ENCODE peak calls at places on chromosomes 5 and 9, in eight cellular contexts. E is A549, U is IMR-90, H is psoas muscle, W is keratinocyte, R is PC-9, G is ascending aorta, V is left ventricle myocardium inferior. P is an unnamed sample. For H3K4me1, the result is how much of the 10 kb centered on the place peaks cover.

GRCh38 chr9:109273869-109274268 is 47.0 kb downstream of the EPB41L4B start:
- DNase-seq in E (no peak), G (no peak), V (no peak), H (no peak), U (no peak), R (no peak), W (no peak), P (no peak)

GRCh38 chr9:70389642-70390266 is 24.7 kb downstream of the KLF9 start:
- DNase-seq in G (no peak), R (no peak), U (peak), H (no peak), E (no peak), W (no peak), V (no peak), P (no peak)

GRCh38 chr5:16321284-16321683 is 141.7 kb upstream of the MARCHF11 start:
- DNase-seq in V (no peak), G (no peak), E (no peak), H (no peak), W (no peak), U (no peak), R (no peak), P (no peak)

GRCh38 chr5:23727271-23727670 is 219.9 kb downstream of the PRDM9 start:
- DNase-seq in R (no peak), H (no peak), U (no peak), E (peak), G (no peak), W (no peak), V (no peak), P (no peak)

GRCh38 chr9:14372437-14373318 is 58.7 kb upstream of the NFIB start:
- DNase-seq in W (no peak), E (peak), U (peak), G (no peak), V (peak), H (no peak), R (peak), P (no peak)

GRCh38 chr9:116760636-116761035 is 73.5 kb downstream of the TRIM32 start:
- DNase-seq in W (no peak), R (no peak), H (no peak), V (no peak), U (no peak), G (no peak), E (no peak), P (no peak)

GRCh38 chr9:134666801-134667200 is 25.2 kb downstream of the COL5A1 start:
- DNase-seq in W (no peak), G (no peak), R (no peak), E (no peak), U (peak), H (no peak), V (no peak), P (no peak)

GRCh38 chr5:173747876-173748275 is 131.4 kb upstream of the BOD1 start:
- DNase-seq in H (no peak), R (no peak), U (no peak), G (no peak), V (no peak), E (no peak), W (no peak), P (no peak)

GRCh38 chr5:5422819-5423515 is 490 bp downstream of the ICE1 start:
- DNase-seq in W (no peak), R (no peak), E (no peak), U (no peak), V (no peak), G (no peak), H (no peak), P (no peak)

GRCh38 chr5:113546711-113547159 is 33.2 kb downstream of the YTHDC2 start:
- DNase-seq in G (no peak), U (peak), H (no peak), W (no peak), R (no peak), E (no peak), V (no peak), P (no peak)

GRCh38 chr5:150734579-150735384 is 24.0 kb downstream of the DCTN4 start:
- DNase-seq in G (no peak), E (no peak), H (peak), R (no peak), V (peak), U (no peak), W (no peak), P (no peak)

GRCh38 chr5:137142371-137143243 is 356.5 kb downstream of the SPOCK1 start:
- DNase-seq in G (no peak), H (peak), U (peak), R (peak), E (no peak), W (peak), V (peak), P (peak)

GRCh38 chr9:132056717-132057429 is 22.8 kb downstream of the MED27 start:
- DNase-seq in E (no peak), V (no peak), U (no peak), G (no peak), H (no peak), R (no peak), W (no peak), P (no peak)

GRCh38 chr5:6775595-6775994 is 62.4 kb downstream of the TENT4A start:
- DNase-seq in G (no peak), W (no peak), V (no peak), R (no peak), E (no peak), U (no peak), H (no peak), P (no peak)
- H3K4me3 ChIP-seq in G (no peak), W (no peak), V (no peak), R (no peak), E (no peak), U (no peak), H (no peak), P (no peak)

GRCh38 chr5:83925321-83925877 is 204.7 kb upstream of the HAPLN1 start:
- DNase-seq in G (no peak), E (no peak), U (peak), H (no peak), R (no peak), V (no peak), W (no peak), P (no peak)

GRCh38 chr5:83924891-83925290 is 204.2 kb upstream of the HAPLN1 start:
- DNase-seq in U (peak), W (no peak), H (no peak), V (no peak), E (no peak), R (no peak), G (no peak), P (no peak)

GRCh38 chr5:83924171-83924570 is 203.5 kb upstream of the HAPLN1 start:
- DNase-seq in W (no peak), H (no peak), E (no peak), U (peak), V (no peak), R (no peak), G (no peak), P (no peak)

GRCh38 chr5:83925952-83926351 is 205.3 kb upstream of the HAPLN1 start:
- DNase-seq in R (no peak), W (no peak), E (no peak), U (peak), H (no peak), V (no peak), G (no peak), P (no peak)

DNA sequence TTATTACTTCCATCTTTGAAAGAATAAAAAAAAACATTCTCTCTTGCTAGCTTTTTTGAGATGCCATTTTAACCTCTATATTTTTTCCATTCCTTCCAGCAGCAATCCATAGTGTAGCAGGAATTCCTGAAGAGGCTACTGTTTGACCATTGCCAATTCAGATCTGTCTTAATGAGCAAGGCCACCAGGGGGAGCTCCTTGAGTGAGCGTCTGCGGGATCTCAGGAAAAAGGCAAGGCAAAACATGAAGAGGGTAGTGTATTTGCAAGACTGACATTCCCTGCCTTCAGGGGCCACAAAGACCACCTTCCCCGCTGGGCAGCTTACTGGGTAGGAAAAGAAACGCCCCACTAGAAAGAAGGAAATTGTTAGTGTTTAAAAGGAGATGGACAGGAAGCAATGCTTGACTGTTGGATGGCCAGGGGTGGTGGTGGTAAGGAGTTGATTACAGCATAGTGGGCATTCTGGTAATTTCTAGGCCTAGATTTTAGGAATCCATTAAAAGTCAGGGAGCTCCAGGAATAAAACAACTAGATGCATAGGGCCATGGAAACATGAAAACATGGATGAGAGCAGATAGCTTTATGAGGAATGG is 206.6 kb upstream of the HAPLN1 start:
- DNase-seq in W (no peak), U (peak), H (no peak), R (no peak), V (peak), G (no peak), E (peak), P (peak)
- H3K4me1 ChIP-seq in W (under half), U (under half), H (under half), R (under half), V (under half), G (under half), E (under half), P (under half)

GRCh38 chr9:136232964-136233363 is 12.6 kb downstream of the QSOX2 start:
- DNase-seq in W (no peak), V (no peak), R (no peak), G (no peak), U (no peak), E (no peak), H (no peak), P (no peak)

GRCh38 chr9:136230365-136230764 is 15.2 kb downstream of the QSOX2 start:
- DNase-seq in V (no peak), G (no peak), U (no peak), E (no peak), W (no peak), R (no peak), H (no peak), P (no peak)

GRCh38 chr9:136229096-136230065 is 16.2 kb downstream of the QSOX2 start:
- DNase-seq in U (no peak), H (no peak), V (no peak), W (no peak), E (no peak), G (no peak), R (no peak), P (no peak)

GRCh38 chr9:136231478-136232297 is 13.9 kb downstream of the QSOX2 start:
- DNase-seq in V (no peak), R (no peak), W (no peak), E (no peak), G (no peak), H (no peak), U (no peak), P (no peak)

DNA sequence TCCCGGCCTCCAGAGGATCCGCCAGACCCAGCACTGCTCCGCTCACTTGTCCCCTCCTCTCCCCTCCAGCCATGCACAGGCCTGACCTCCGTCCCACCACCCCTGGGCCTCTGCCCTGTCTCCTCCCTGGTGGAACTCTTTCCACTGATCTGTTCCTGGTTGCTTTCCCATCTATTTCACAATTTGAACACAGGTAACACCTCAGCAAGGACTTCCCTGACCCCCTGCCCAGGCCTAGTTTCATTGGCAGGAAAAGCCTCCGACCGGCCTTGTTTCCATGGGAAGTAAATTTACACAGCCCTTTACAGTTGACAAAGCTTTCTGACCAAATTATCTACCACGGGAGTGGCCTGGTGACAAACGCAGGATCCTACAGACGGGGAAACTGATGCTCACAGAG is 14.8 kb downstream of the QSOX2 start:
- DNase-seq in H (no peak), U (no peak), W (no peak), R (no peak), V (no peak), G (no peak), E (no peak), P (no peak)
- H3K4me3 ChIP-seq in H (no peak), U (no peak), W (no peak), R (no peak), V (no peak), G (no peak), E (no peak), P (no peak)

GRCh38 chr5:98101131-98101530 is 672.3 kb upstream of the RGMB start:
- DNase-seq in U (no peak), R (no peak), G (no peak), W (no peak), E (no peak), V (no peak), H (no peak), P (no peak)
- H3K4me1 ChIP-seq in U (under half), R (under half), G (under half), W (under half), E (under half), V (under half), H (under half), P (under half)

GRCh38 chr9:16928179-16928945 is 57.9 kb upstream of the BNC2 start:
- DNase-seq in V (no peak), U (peak), W (no peak), H (no peak), R (no peak), E (peak), G (no peak), P (no peak)

GRCh38 chr9:16925426-16925825 is 55.0 kb upstream of the BNC2 start:
- DNase-seq in W (no peak), E (no peak), G (no peak), H (no peak), R (no peak), V (no peak), U (peak), P (no peak)

GRCh38 chr9:16930578-16930977 is 60.1 kb upstream of the BNC2 start:
- DNase-seq in U (no peak), W (no peak), E (no peak), H (no peak), R (no peak), V (no peak), G (no peak), P (no peak)
- H3K4me3 ChIP-seq in U (no peak), W (no peak), E (no peak), H (no peak), R (no peak), V (no peak), G (no peak), P (no peak)

GRCh38 chr5:136137497-136138220 is 5.0 kb downstream of the SMAD5 start:
- DNase-seq in W (peak), H (no peak), E (no peak), G (no peak), V (no peak), R (no peak), U (no peak), P (no peak)
- H3K4me1 ChIP-seq in W (half or more), H (half or more), E (under half), G (under half), V (half or more), R (under half), U (under half), P (under half)

GRCh38 chr9:137070201-137070905 is at the start of gene SAPCD2:
- DNase-seq in E (peak), H (peak), W (no peak), U (peak), G (peak), R (peak), V (peak), P (peak)

GRCh38 chr9:137071282-137071681 is 925 bp upstream of the SAPCD2 start:
- DNase-seq in H (no peak), U (no peak), E (no peak), G (no peak), R (peak), V (no peak), W (no peak), P (peak)

GRCh38 chr9:137068539-137069507 is 1.5 kb downstream of the SAPCD2 start:
- DNase-seq in H (no peak), E (no peak), R (no peak), G (no peak), V (no peak), W (no peak), U (no peak), P (no peak)

GRCh38 chr9:137069508-137070071 is 767 bp downstream of the SAPCD2 start:
- DNase-seq in G (no peak), R (no peak), V (no peak), U (no peak), E (no peak), W (no peak), H (no peak), P (peak)

GRCh38 chr9:137070906-137071275 is 534 bp upstream of the SAPCD2 start:
- DNase-seq in R (no peak), H (no peak), E (no peak), W (no peak), U (no peak), G (no peak), V (peak), P (peak)
- H3K4me3 ChIP-seq in R (peak), H (peak), E (peak), W (peak), U (peak), G (peak), V (peak), P (peak)

GRCh38 chr5:53426517-53426839 is 54.0 kb upstream of the FST start:
- DNase-seq in V (no peak), R (no peak), W (no peak), U (no peak), H (no peak), E (no peak), G (no peak), P (no peak)

GRCh38 chr5:53424691-53425597 is 55.5 kb upstream of the FST start:
- DNase-seq in E (no peak), R (no peak), W (peak), G (no peak), U (no peak), H (no peak), V (no peak), P (no peak)

GRCh38 chr5:53425598-53426516 is 54.6 kb upstream of the FST start:
- DNase-seq in H (no peak), E (peak), W (no peak), U (no peak), R (no peak), V (no peak), G (no peak), P (no peak)

GRCh38 chr5:53422539-53422938 is 57.9 kb upstream of the FST start:
- DNase-seq in R (no peak), E (no peak), H (no peak), W (no peak), V (no peak), G (no peak), U (peak), P (no peak)

DNA sequence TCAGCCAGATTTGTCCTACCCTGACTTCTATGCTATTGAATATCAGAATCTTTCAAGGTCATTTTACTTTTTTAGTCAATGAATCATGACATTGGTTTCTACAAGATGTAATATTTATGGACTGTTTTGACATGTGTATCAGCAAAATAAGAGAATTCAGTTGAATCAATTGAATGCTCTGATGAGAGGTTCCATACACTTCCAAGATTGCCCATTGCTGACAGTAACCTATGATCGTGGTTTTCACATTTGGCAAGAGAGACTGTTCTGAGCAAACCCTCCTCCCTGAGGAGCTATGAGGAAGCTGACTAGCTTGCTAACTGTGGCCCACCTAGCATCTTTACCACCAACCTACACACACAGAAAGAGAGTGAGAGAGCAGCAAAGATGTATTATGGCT is 56.7 kb upstream of the FST start:
- DNase-seq in H (no peak), G (no peak), U (peak), R (no peak), W (no peak), E (no peak), V (no peak), P (no peak)
- H3K4me1 ChIP-seq in H (under half), G (under half), U (under half), R (under half), W (half or more), E (under half), V (under half), P (under half)